ENCODE peak calls at places on chromosome 17, in four cellular contexts. One of them, this sample, is unnamed.

GRCh38 chr17:55284001-55284884 is 19.5 kb downstream of the HLF start:
- DNase-seq in right atrium auricular region: no peak
- DNase-seq in AG09309: no peak
- DNase-seq in HFFc6: no peak
- DNase-seq in this sample: no peak

GRCh38 chr17:42055003-42055402 is 4.6 kb upstream of the C17orf113 start:
- DNase-seq in right atrium auricular region: no peak
- DNase-seq in AG09309: no peak
- DNase-seq in HFFc6: no peak
- DNase-seq in this sample: no peak

GRCh38 chr17:49022391-49022941 is 25.3 kb downstream of the IGF2BP1 start:
- DNase-seq in right atrium auricular region: no peak
- DNase-seq in AG09309: no peak
- DNase-seq in HFFc6: no peak
- DNase-seq in this sample: no peak

GRCh38 chr17:21078056-21078825 is 35.4 kb upstream of the USP22 start:
- DNase-seq in right atrium auricular region: no peak
- DNase-seq in AG09309: no peak
- DNase-seq in HFFc6: no peak
- DNase-seq in this sample: no peak

GRCh38 chr17:47802341-47803022 is 19.1 kb downstream of the OSBPL7 start:
- DNase-seq in right atrium auricular region: no peak
- DNase-seq in AG09309: peak
- DNase-seq in HFFc6: peak
- DNase-seq in this sample: peak

GRCh38 chr17:30376621-30377452 is 1.9 kb upstream of the CPD start:
- DNase-seq in right atrium auricular region: no peak
- DNase-seq in AG09309: peak
- DNase-seq in HFFc6: peak
- DNase-seq in this sample: no peak

GRCh38 chr17:42090964-42091790 is 7.1 kb downstream of the ZNF385C start:
- DNase-seq in right atrium auricular region: no peak
- DNase-seq in AG09309: no peak
- DNase-seq in HFFc6: no peak
- DNase-seq in this sample: no peak

GRCh38 chr17:33287096-33287495 is 6.0 kb downstream of the ASIC2 start:
- DNase-seq in right atrium auricular region: no peak
- DNase-seq in AG09309: no peak
- DNase-seq in HFFc6: no peak
- DNase-seq in this sample: no peak

GRCh38 chr17:47694018-47694817 is at the start of gene TBKBP1:
- DNase-seq in right atrium auricular region: no peak
- DNase-seq in AG09309: no peak
- DNase-seq in HFFc6: no peak
- DNase-seq in this sample: peak

GRCh38 chr17:66548158-66548557 is 245.7 kb downstream of the PRKCA start:
- DNase-seq in right atrium auricular region: no peak
- DNase-seq in AG09309: no peak
- DNase-seq in HFFc6: peak
- DNase-seq in this sample: no peak

GRCh38 chr17:38740806-38741205 is 7.3 kb downstream of the PCGF2 start:
- DNase-seq in right atrium auricular region: no peak
- DNase-seq in AG09309: no peak
- DNase-seq in HFFc6: no peak
- DNase-seq in this sample: no peak

GRCh38 chr17:38738007-38738662 is 8.0 kb downstream of the CISD3 start:
- DNase-seq in right atrium auricular region: no peak
- DNase-seq in AG09309: no peak
- DNase-seq in HFFc6: no peak
- DNase-seq in this sample: peak

GRCh38 chr17:38740016-38740415 is 8.1 kb downstream of the PCGF2 start:
- DNase-seq in right atrium auricular region: no peak
- DNase-seq in AG09309: no peak
- DNase-seq in HFFc6: no peak
- DNase-seq in this sample: no peak

GRCh38 chr17:38738686-38739085 is 8.5 kb downstream of the CISD3 start:
- DNase-seq in right atrium auricular region: no peak
- DNase-seq in AG09309: no peak
- DNase-seq in HFFc6: no peak
- DNase-seq in this sample: no peak

GRCh38 chr17:38739305-38739704 is 8.8 kb downstream of the PCGF2 start:
- DNase-seq in right atrium auricular region: no peak
- DNase-seq in AG09309: no peak
- DNase-seq in HFFc6: no peak
- DNase-seq in this sample: peak
- TF ChIP-seq CTCF in right atrium auricular region: no peak
- TF ChIP-seq CTCF in AG09309: no peak
- TF ChIP-seq CTCF in HFFc6: no peak
- TF ChIP-seq CTCF in this sample: no peak

GRCh38 chr17:10398352-10398751 is 23.4 kb downstream of the MYH8 start:
- DNase-seq in right atrium auricular region: no peak
- DNase-seq in AG09309: no peak
- DNase-seq in HFFc6: no peak
- DNase-seq in this sample: no peak
- TF ChIP-seq CTCF in right atrium auricular region: no peak
- TF ChIP-seq CTCF in AG09309: no peak
- TF ChIP-seq CTCF in HFFc6: no peak
- TF ChIP-seq CTCF in this sample: no peak

GRCh38 chr17:22695228-22695619 is 1002.9 kb downstream of the KCNJ18 start:
- DNase-seq in right atrium auricular region: no peak
- DNase-seq in AG09309: no peak
- DNase-seq in HFFc6: no peak
- DNase-seq in this sample: no peak

GRCh38 chr17:22692066-22692800 is 999.9 kb downstream of the KCNJ18 start:
- DNase-seq in right atrium auricular region: peak
- DNase-seq in AG09309: no peak
- DNase-seq in HFFc6: no peak
- DNase-seq in this sample: no peak

GRCh38 chr17:22692801-22693171 is 1000.5 kb downstream of the KCNJ18 start:
- DNase-seq in right atrium auricular region: no peak
- DNase-seq in AG09309: no peak
- DNase-seq in HFFc6: no peak
- DNase-seq in this sample: no peak

GRCh38 chr17:22694362-22695227 is 1002.3 kb downstream of the KCNJ18 start:
- DNase-seq in right atrium auricular region: no peak
- DNase-seq in AG09309: no peak
- DNase-seq in HFFc6: no peak
- DNase-seq in this sample: no peak
- TF ChIP-seq CTCF in right atrium auricular region: peak
- TF ChIP-seq CTCF in AG09309: peak
- TF ChIP-seq CTCF in HFFc6: peak
- TF ChIP-seq CTCF in this sample: no peak

GRCh38 chr17:83078378-83079339 is 750 bp upstream of the METRNL start:
- DNase-seq in right atrium auricular region: no peak
- DNase-seq in AG09309: no peak
- DNase-seq in HFFc6: no peak
- DNase-seq in this sample: peak

GRCh38 chr17:83077411-83077810 is 2.0 kb upstream of the METRNL start:
- DNase-seq in right atrium auricular region: no peak
- DNase-seq in AG09309: no peak
- DNase-seq in HFFc6: no peak
- DNase-seq in this sample: no peak

GRCh38 chr17:83075270-83075880 is 4.0 kb upstream of the METRNL start:
- DNase-seq in right atrium auricular region: no peak
- DNase-seq in AG09309: no peak
- DNase-seq in HFFc6: no peak
- DNase-seq in this sample: no peak

GRCh38 chr17:83074696-83075223 is 4.6 kb upstream of the METRNL start:
- DNase-seq in right atrium auricular region: no peak
- DNase-seq in AG09309: no peak
- DNase-seq in HFFc6: no peak
- DNase-seq in this sample: no peak

DNA sequence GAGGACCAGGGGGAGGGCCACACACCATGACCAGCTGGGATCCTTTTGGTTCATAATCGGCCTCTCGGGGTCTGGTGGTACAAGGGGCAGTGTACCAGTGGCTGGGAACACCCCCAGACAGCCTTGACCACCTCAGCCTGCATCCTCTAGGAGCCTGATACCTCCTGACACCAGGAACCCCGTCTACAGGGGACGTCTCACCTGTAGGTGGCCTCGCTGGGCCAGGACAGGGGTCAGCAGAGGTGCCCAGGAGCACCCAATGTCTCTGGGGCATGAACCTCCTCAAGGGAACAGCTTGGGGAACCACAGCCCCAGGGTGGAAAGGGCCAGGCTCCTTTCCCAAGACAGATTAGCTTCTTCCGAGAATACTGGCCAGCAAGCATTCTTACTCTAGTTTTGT is 2.5 kb upstream of the METRNL start:
- DNase-seq in right atrium auricular region: no peak
- DNase-seq in AG09309: no peak
- DNase-seq in HFFc6: no peak
- DNase-seq in this sample: no peak
- TF ChIP-seq CTCF in right atrium auricular region: peak
- TF ChIP-seq CTCF in AG09309: peak
- TF ChIP-seq CTCF in HFFc6: no peak
- TF ChIP-seq CTCF in this sample: peak

DNA sequence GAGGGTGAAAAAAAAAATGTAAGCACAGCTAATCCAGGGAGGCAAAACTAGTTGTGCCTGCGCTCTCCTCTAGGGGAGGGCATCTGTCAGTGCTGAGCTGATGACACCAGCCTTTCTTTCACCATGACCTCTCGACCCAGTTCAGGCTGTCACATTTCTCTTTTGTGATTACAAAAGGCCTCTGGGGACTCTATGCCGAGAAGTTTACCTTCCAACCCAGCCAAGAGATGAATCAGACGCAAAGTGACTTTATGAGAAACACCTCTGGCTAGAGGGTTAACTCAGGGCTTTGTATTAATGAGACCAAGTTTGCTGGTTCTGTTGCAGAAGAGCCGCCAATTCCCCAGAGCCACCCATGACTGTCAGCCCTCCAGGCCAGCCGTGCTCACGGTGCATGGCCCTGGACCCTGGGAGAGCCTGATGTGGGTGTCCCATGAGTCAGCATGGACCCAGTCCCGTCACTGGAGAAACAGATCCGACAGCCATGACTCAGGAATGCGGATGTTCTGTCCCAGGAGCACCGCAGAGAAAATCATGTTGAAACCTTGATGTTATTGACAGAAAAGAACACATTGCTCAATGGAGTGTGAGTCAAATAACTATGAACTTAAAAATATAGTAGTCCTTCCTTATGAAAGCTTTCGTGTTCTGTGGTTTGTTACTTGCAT is 437.2 kb downstream of the HS3ST3B1 start:
- DNase-seq in right atrium auricular region: peak
- DNase-seq in AG09309: peak
- DNase-seq in HFFc6: peak
- DNase-seq in this sample: peak
- TF ChIP-seq CTCF in right atrium auricular region: no peak
- TF ChIP-seq CTCF in AG09309: peak
- TF ChIP-seq CTCF in HFFc6: peak
- TF ChIP-seq CTCF in this sample: no peak

DNA sequence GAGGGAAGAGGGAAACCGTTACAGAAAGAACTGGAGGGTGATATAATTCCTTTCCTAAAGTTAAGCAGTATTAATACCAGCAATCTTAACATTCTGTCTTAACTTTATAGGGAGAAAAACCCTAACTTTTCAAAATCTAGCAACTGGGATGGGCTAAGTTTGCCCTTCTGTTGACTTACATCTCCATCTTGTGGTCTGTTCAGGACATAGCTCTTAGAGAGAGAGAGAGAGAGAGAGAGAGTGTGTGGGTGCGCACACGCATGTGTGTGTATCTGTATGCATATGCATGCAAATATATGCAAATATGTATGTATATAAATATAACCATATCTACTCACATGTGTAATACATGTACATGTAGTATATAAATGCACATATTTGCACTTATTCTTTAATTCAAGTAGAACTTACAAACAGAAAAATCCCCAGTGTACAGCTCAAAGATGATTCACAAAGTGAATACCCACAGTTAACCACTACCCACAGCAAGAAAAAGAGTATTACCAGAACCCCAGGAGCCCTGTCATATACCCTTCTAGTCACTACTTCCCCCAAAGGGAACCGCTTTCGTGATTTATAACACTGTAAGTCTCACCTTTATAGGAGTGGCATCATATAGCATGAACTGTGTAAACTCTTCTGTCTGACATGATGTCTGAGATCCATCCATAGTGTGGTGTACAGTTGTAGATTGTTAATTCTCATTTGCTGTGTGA is 46.4 kb downstream of the STX8 start:
- DNase-seq in right atrium auricular region: no peak
- DNase-seq in AG09309: no peak
- DNase-seq in HFFc6: peak
- DNase-seq in this sample: no peak
- TF ChIP-seq CTCF in right atrium auricular region: peak
- TF ChIP-seq CTCF in AG09309: peak
- TF ChIP-seq CTCF in HFFc6: peak
- TF ChIP-seq CTCF in this sample: peak

DNA sequence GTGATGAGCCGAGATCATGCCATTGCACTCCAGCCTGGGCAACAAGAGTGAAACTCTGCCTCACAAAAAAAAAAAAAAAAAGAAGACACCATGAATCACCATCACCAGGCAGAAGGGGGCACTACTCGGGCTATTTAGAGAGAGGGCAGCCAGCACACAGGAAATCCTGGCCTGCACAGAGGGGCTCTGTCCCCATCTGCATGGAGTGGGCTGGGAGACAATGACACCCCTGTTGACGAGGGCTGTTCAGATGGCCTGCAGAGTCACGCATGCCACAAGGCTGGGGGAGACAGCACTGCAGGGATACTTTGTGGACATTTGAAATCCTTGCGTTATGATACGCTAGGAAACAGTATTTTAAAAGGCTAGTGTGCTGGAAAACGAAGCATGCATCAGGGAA is 48.3 kb downstream of the CUEDC1 start:
- DNase-seq in right atrium auricular region: no peak
- DNase-seq in AG09309: no peak
- DNase-seq in HFFc6: no peak
- DNase-seq in this sample: no peak
- TF ChIP-seq CTCF in right atrium auricular region: peak
- TF ChIP-seq CTCF in AG09309: peak
- TF ChIP-seq CTCF in HFFc6: peak
- TF ChIP-seq CTCF in this sample: no peak